ENCODE peak calls at places on chromosomes 1 and 21, in seven cellular contexts. I is left lung, A is ELR, V is prostate gland, U is AG04449, X is Peyer's patch, C is cardiac fibroblast. E is an unnamed sample.

GRCh38 chr1:57013522-57013921 is 47.7 kb upstream of the C8B start:
- DNase-seq in X (no peak), V (no peak), I (no peak), C (no peak), A (no peak), U (no peak), E (no peak)

GRCh38 chr1:154866995-154867795 is 2.9 kb downstream of the KCNN3 start:
- DNase-seq in A (peak; percentile 91), I (no peak), V (no peak), U (peak; percentile 45), X (peak; percentile 60), C (peak; percentile 69), E (peak; percentile 82)

GRCh38 chr1:59928996-59929395 is 2.4 kb upstream of the CYP2J2 start:
- DNase-seq in V (no peak), C (no peak), X (no peak), A (no peak), U (no peak), I (no peak), E (no peak)

GRCh38 chr21:45164124-45164511 is 89.7 kb downstream of the ADARB1 start:
- DNase-seq in U (no peak), I (no peak), X (no peak), A (no peak), V (no peak), C (no peak), E (no peak)

GRCh38 chr1:207565546-207566468 is 69.8 kb downstream of the CR1 start:
- DNase-seq in A (peak; percentile 49), C (peak; percentile 13), I (no peak), U (no peak), V (no peak), X (no peak), E (peak; percentile 21)

GRCh38 chr1:32426489-32427255 is 32.4 kb upstream of the BSDC1 start:
- DNase-seq in A (peak; percentile 13), X (no peak), I (no peak), U (no peak), V (peak; percentile 65), C (peak; percentile 20), E (peak; percentile 62)

GRCh38 chr21:42873096-42873495 is 6.2 kb downstream of the WDR4 start:
- DNase-seq in U (no peak), A (no peak), X (no peak), C (no peak), I (no peak), V (no peak), E (no peak)

GRCh38 chr1:56516539-56517252 is 62.7 kb downstream of the PLPP3 start:
- DNase-seq in I (no peak), U (peak; percentile 12), V (peak; percentile 81), A (peak; percentile 72), X (peak; percentile 60), C (peak; percentile 50), E (peak; percentile 55)

GRCh38 chr1:99680258-99680657 is 34.3 kb downstream of the PALMD start:
- DNase-seq in I (no peak), X (no peak), U (no peak), C (peak; percentile 62), A (peak; percentile 40), V (no peak), E (peak; percentile 79)

GRCh38 chr1:176364231-176364905 is 98.6 kb upstream of the PAPPA2 start:
- DNase-seq in A (no peak), C (no peak), I (no peak), V (no peak), U (no peak), X (no peak), E (no peak)

GRCh38 chr21:35222541-35222941 is 173.4 kb upstream of the RUNX1 start:
- DNase-seq in A (peak; percentile 44), X (no peak), I (no peak), C (peak; percentile 43), V (no peak), U (no peak), E (peak; percentile 63)

GRCh38 chr1:177659259-177659658 is 310.6 kb downstream of the SEC16B start:
- DNase-seq in U (no peak), I (no peak), A (no peak), C (no peak), X (no peak), V (no peak), E (no peak)

GRCh38 chr1:235599536-235599935 is 50.0 kb downstream of the GNG4 start:
- DNase-seq in V (no peak), U (no peak), I (no peak), X (no peak), C (no peak), A (no peak), E (no peak)